ENCODE peak calls at places on chromosomes 12 and 14, in eight cellular contexts. One of them, this sample, is unnamed.
A peak's percentile ranks its signal among the peaks of the same experiment; 100 is the strongest.

GRCh38 chr12:2161478-2161877 is 108.7 kb downstream of the CACNA1C start:
- DNase-seq in NCI-H1436: no peak
- DNase-seq in fibroblast of lung: peak; percentile 55
- DNase-seq in ascending aorta: peak; percentile 91
- DNase-seq in right lobe of liver: no peak
- DNase-seq in psoas muscle: peak; percentile 85
- DNase-seq in Ammon's horn: peak; percentile 56
- DNase-seq in stimulated activated CD8-positive, alpha-beta memory T cell treated with anti-CD3 and anti-CD28 coated beads, Interleukin-7, amount 100 ng/mL, for 4 hours: no peak
- DNase-seq in this sample: peak; percentile 60

GRCh38 chr12:52579468-52580450 is 6.1 kb upstream of the KRT74 start:
- DNase-seq in NCI-H1436: no peak
- DNase-seq in fibroblast of lung: no peak
- DNase-seq in ascending aorta: no peak
- DNase-seq in right lobe of liver: no peak
- DNase-seq in psoas muscle: no peak
- DNase-seq in Ammon's horn: no peak
- DNase-seq in stimulated activated CD8-positive, alpha-beta memory T cell treated with anti-CD3 and anti-CD28 coated beads, Interleukin-7, amount 100 ng/mL, for 4 hours: no peak
- DNase-seq in this sample: no peak

GRCh38 chr14:104164512-104164911 is 26.1 kb downstream of the KIF26A start:
- DNase-seq in NCI-H1436: no peak
- DNase-seq in fibroblast of lung: no peak
- DNase-seq in ascending aorta: no peak
- DNase-seq in right lobe of liver: no peak
- DNase-seq in psoas muscle: no peak
- DNase-seq in Ammon's horn: no peak
- DNase-seq in stimulated activated CD8-positive, alpha-beta memory T cell treated with anti-CD3 and anti-CD28 coated beads, Interleukin-7, amount 100 ng/mL, for 4 hours: no peak
- DNase-seq in this sample: no peak

GRCh38 chr14:71764701-71765347 is 167.4 kb upstream of the RGS6 start:
- DNase-seq in NCI-H1436: no peak
- DNase-seq in fibroblast of lung: peak; percentile 27
- DNase-seq in ascending aorta: no peak
- DNase-seq in right lobe of liver: no peak
- DNase-seq in psoas muscle: no peak
- DNase-seq in Ammon's horn: no peak
- DNase-seq in stimulated activated CD8-positive, alpha-beta memory T cell treated with anti-CD3 and anti-CD28 coated beads, Interleukin-7, amount 100 ng/mL, for 4 hours: no peak
- DNase-seq in this sample: no peak

GRCh38 chr12:122721057-122721545 is 4.5 kb upstream of the HCAR3 start:
- DNase-seq in NCI-H1436: no peak
- DNase-seq in fibroblast of lung: no peak
- DNase-seq in ascending aorta: no peak
- DNase-seq in right lobe of liver: no peak
- DNase-seq in psoas muscle: no peak
- DNase-seq in Ammon's horn: no peak
- DNase-seq in stimulated activated CD8-positive, alpha-beta memory T cell treated with anti-CD3 and anti-CD28 coated beads, Interleukin-7, amount 100 ng/mL, for 4 hours: no peak
- DNase-seq in this sample: peak; percentile 16

GRCh38 chr14:65168840-65169239 is 66.5 kb upstream of the MAX start:
- DNase-seq in NCI-H1436: no peak
- DNase-seq in fibroblast of lung: peak; percentile 72
- DNase-seq in ascending aorta: no peak
- DNase-seq in right lobe of liver: no peak
- DNase-seq in psoas muscle: no peak
- DNase-seq in Ammon's horn: peak; percentile 40
- DNase-seq in stimulated activated CD8-positive, alpha-beta memory T cell treated with anti-CD3 and anti-CD28 coated beads, Interleukin-7, amount 100 ng/mL, for 4 hours: no peak
- DNase-seq in this sample: peak; percentile 74

GRCh38 chr12:51071663-51072062 is 11.7 kb downstream of the CSRNP2 start:
- DNase-seq in NCI-H1436: no peak
- DNase-seq in fibroblast of lung: no peak
- DNase-seq in ascending aorta: no peak
- DNase-seq in right lobe of liver: no peak
- DNase-seq in psoas muscle: no peak
- DNase-seq in Ammon's horn: no peak
- DNase-seq in stimulated activated CD8-positive, alpha-beta memory T cell treated with anti-CD3 and anti-CD28 coated beads, Interleukin-7, amount 100 ng/mL, for 4 hours: no peak
- DNase-seq in this sample: no peak

GRCh38 chr14:63745858-63746425 is 18.1 kb upstream of the SGPP1 start:
- DNase-seq in NCI-H1436: no peak
- DNase-seq in fibroblast of lung: no peak
- DNase-seq in ascending aorta: no peak
- DNase-seq in right lobe of liver: no peak
- DNase-seq in psoas muscle: no peak
- DNase-seq in Ammon's horn: peak; percentile 9
- DNase-seq in stimulated activated CD8-positive, alpha-beta memory T cell treated with anti-CD3 and anti-CD28 coated beads, Interleukin-7, amount 100 ng/mL, for 4 hours: no peak
- DNase-seq in this sample: no peak

GRCh38 chr12:44709166-44709565 is 166.9 kb downstream of the NELL2 start:
- DNase-seq in NCI-H1436: no peak
- DNase-seq in fibroblast of lung: no peak
- DNase-seq in ascending aorta: no peak
- DNase-seq in right lobe of liver: no peak
- DNase-seq in psoas muscle: no peak
- DNase-seq in Ammon's horn: no peak
- DNase-seq in stimulated activated CD8-positive, alpha-beta memory T cell treated with anti-CD3 and anti-CD28 coated beads, Interleukin-7, amount 100 ng/mL, for 4 hours: no peak
- DNase-seq in this sample: no peak

GRCh38 chr14:55133416-55133815 is 4.4 kb downstream of the LGALS3 start:
- DNase-seq in NCI-H1436: no peak
- DNase-seq in fibroblast of lung: peak; percentile 68
- DNase-seq in ascending aorta: no peak
- DNase-seq in right lobe of liver: no peak
- DNase-seq in psoas muscle: no peak
- DNase-seq in Ammon's horn: peak; percentile 35
- DNase-seq in stimulated activated CD8-positive, alpha-beta memory T cell treated with anti-CD3 and anti-CD28 coated beads, Interleukin-7, amount 100 ng/mL, for 4 hours: no peak
- DNase-seq in this sample: peak; percentile 64

GRCh38 chr12:120639771-120640721 is at the start of gene CABP1:
- DNase-seq in NCI-H1436: peak; percentile 56
- DNase-seq in fibroblast of lung: no peak
- DNase-seq in ascending aorta: no peak
- DNase-seq in right lobe of liver: no peak
- DNase-seq in psoas muscle: peak; percentile 60
- DNase-seq in Ammon's horn: no peak
- DNase-seq in stimulated activated CD8-positive, alpha-beta memory T cell treated with anti-CD3 and anti-CD28 coated beads, Interleukin-7, amount 100 ng/mL, for 4 hours: peak; percentile 34
- DNase-seq in this sample: no peak

GRCh38 chr14:53840444-53840843 is 116.2 kb downstream of the BMP4 start:
- DNase-seq in NCI-H1436: no peak
- DNase-seq in fibroblast of lung: no peak
- DNase-seq in ascending aorta: no peak
- DNase-seq in right lobe of liver: no peak
- DNase-seq in psoas muscle: no peak
- DNase-seq in Ammon's horn: no peak
- DNase-seq in stimulated activated CD8-positive, alpha-beta memory T cell treated with anti-CD3 and anti-CD28 coated beads, Interleukin-7, amount 100 ng/mL, for 4 hours: no peak
- DNase-seq in this sample: peak; percentile 40

GRCh38 chr12:104720346-104721064 is 237.6 kb downstream of the SLC41A2 start:
- DNase-seq in NCI-H1436: no peak
- DNase-seq in fibroblast of lung: peak; percentile 68
- DNase-seq in ascending aorta: no peak
- DNase-seq in right lobe of liver: no peak
- DNase-seq in psoas muscle: no peak
- DNase-seq in Ammon's horn: peak; percentile 44
- DNase-seq in stimulated activated CD8-positive, alpha-beta memory T cell treated with anti-CD3 and anti-CD28 coated beads, Interleukin-7, amount 100 ng/mL, for 4 hours: peak; percentile 38
- DNase-seq in this sample: peak; percentile 33

GRCh38 chr14:101082036-101082435 is 178.5 kb upstream of the RTL1 start:
- DNase-seq in NCI-H1436: no peak
- DNase-seq in fibroblast of lung: no peak
- DNase-seq in ascending aorta: no peak
- DNase-seq in right lobe of liver: no peak
- DNase-seq in psoas muscle: no peak
- DNase-seq in Ammon's horn: no peak
- DNase-seq in stimulated activated CD8-positive, alpha-beta memory T cell treated with anti-CD3 and anti-CD28 coated beads, Interleukin-7, amount 100 ng/mL, for 4 hours: no peak
- DNase-seq in this sample: no peak

GRCh38 chr12:47411961-47412360 is 293.9 kb downstream of the RPAP3 start:
- DNase-seq in NCI-H1436: no peak
- DNase-seq in fibroblast of lung: no peak
- DNase-seq in ascending aorta: no peak
- DNase-seq in right lobe of liver: no peak
- DNase-seq in psoas muscle: no peak
- DNase-seq in Ammon's horn: no peak
- DNase-seq in stimulated activated CD8-positive, alpha-beta memory T cell treated with anti-CD3 and anti-CD28 coated beads, Interleukin-7, amount 100 ng/mL, for 4 hours: no peak
- DNase-seq in this sample: no peak

GRCh38 chr12:46661161-46661845 is 164.5 kb downstream of the SLC38A4 start:
- DNase-seq in NCI-H1436: peak; percentile 36
- DNase-seq in fibroblast of lung: peak; percentile 96
- DNase-seq in ascending aorta: no peak
- DNase-seq in right lobe of liver: no peak
- DNase-seq in psoas muscle: no peak
- DNase-seq in Ammon's horn: peak; percentile 82
- DNase-seq in stimulated activated CD8-positive, alpha-beta memory T cell treated with anti-CD3 and anti-CD28 coated beads, Interleukin-7, amount 100 ng/mL, for 4 hours: no peak
- DNase-seq in this sample: peak; percentile 96

GRCh38 chr12:101824831-101825230 is 5.9 kb downstream of the GNPTAB start:
- DNase-seq in NCI-H1436: no peak
- DNase-seq in fibroblast of lung: no peak
- DNase-seq in ascending aorta: no peak
- DNase-seq in right lobe of liver: no peak
- DNase-seq in psoas muscle: no peak
- DNase-seq in Ammon's horn: no peak
- DNase-seq in stimulated activated CD8-positive, alpha-beta memory T cell treated with anti-CD3 and anti-CD28 coated beads, Interleukin-7, amount 100 ng/mL, for 4 hours: no peak
- DNase-seq in this sample: no peak

This sample was measured in cardiac fibroblast.